ENCODE peak calls at places on chromosomes 5 and 9, in six cellular contexts. G is stimulated activated CD4-positive, alpha-beta T cell treated with anti-CD3 and anti-CD28 coated beads, TNF-alpha, amount 100 ng/mL, for 24 hours; L is NCI-H1105; W is COR-L47; V is foreskin fibroblast; H is SK-N-DZ. J is an unnamed sample.

GRCh38 chr9:114718801-114719221 is 36.8 kb upstream of the TEX48 start:
- DNase-seq in H (no peak), L (no peak), G (peak; percentile 87), W (no peak), V (no peak), J (peak; percentile 82)

GRCh38 chr9:95060916-95061315 is 256.6 kb downstream of the FANCC start:
- DNase-seq in V (no peak), L (no peak), W (no peak), H (no peak), G (no peak), J (no peak)

GRCh38 chr5:10674096-10674495 is 86.9 kb downstream of the DAP start:
- DNase-seq in V (no peak), L (no peak), W (no peak), H (no peak), G (no peak), J (no peak)

GRCh38 chr9:75878461-75878860 is 12.0 kb upstream of the PCSK5 start:
- DNase-seq in W (no peak), H (no peak), V (no peak), G (no peak), L (no peak), J (no peak)

GRCh38 chr5:10856646-10857332 is 95.8 kb upstream of the DAP start:
- DNase-seq in L (peak; percentile 12), V (peak; percentile 72), W (no peak), H (peak; percentile 73), G (peak; percentile 3), J (no peak)

GRCh38 chr5:75412111-75412990 is 75.3 kb downstream of the HMGCR start:
- DNase-seq in W (no peak), H (no peak), V (no peak), L (no peak), G (no peak), J (no peak)

GRCh38 chr9:105296889-105297288 is 52.4 kb downstream of the SLC44A1 start:
- DNase-seq in L (no peak), G (no peak), W (no peak), H (no peak), V (peak; percentile 94), J (no peak)

GRCh38 chr5:74040065-74040551 is 414.1 kb downstream of the ARHGEF28 start:
- DNase-seq in L (no peak), V (peak; percentile 84), W (peak; percentile 53), G (no peak), H (no peak), J (no peak)

GRCh38 chr5:111748304-111748763 is 8.7 kb downstream of the NREP start:
- DNase-seq in L (no peak), V (peak; percentile 94), W (no peak), H (no peak), G (no peak), J (no peak)

GRCh38 chr5:76046761-76047160 is 36.4 kb upstream of the SV2C start:
- DNase-seq in G (no peak), W (no peak), H (no peak), V (no peak), L (no peak), J (no peak)

GRCh38 chr9:110580850-110581249 is 1.3 kb upstream of the SVEP1 start:
- DNase-seq in L (no peak), V (peak; percentile 58), G (no peak), W (no peak), H (no peak), J (no peak)

GRCh38 chr5:40220260-40220659 is 459.5 kb upstream of the PTGER4 start:
- DNase-seq in V (peak; percentile 20), W (no peak), L (no peak), H (no peak), G (no peak), J (no peak)

GRCh38 chr5:172525633-172526360 is 71.5 kb upstream of the SH3PXD2B start:
- DNase-seq in G (no peak), L (no peak), H (no peak), W (no peak), V (no peak), J (peak; percentile 13)

GRCh38 chr9:98185611-98186171 is 6.7 kb downstream of the CORO2A start:
- DNase-seq in W (no peak), G (no peak), L (no peak), V (no peak), H (no peak), J (no peak)

GRCh38 chr5:180379355-180380070 is 26.4 kb upstream of the GFPT2 start:
- DNase-seq in G (no peak), H (no peak), V (no peak), L (no peak), W (no peak), J (no peak)

GRCh38 chr9:131254107-131254491 is 22.2 kb downstream of the FAM78A start:
- DNase-seq in W (no peak), H (no peak), L (no peak), G (no peak), V (no peak), J (no peak)

GRCh38 chr9:134925011-134925511 is 7.3 kb upstream of the FCN1 start:
- DNase-seq in W (no peak), G (no peak), L (no peak), H (no peak), V (no peak), J (no peak)

GRCh38 chr5:81513982-81514381 is 120.0 kb upstream of the ACOT12 start:
- DNase-seq in H (no peak), G (no peak), V (no peak), L (no peak), W (peak; percentile 8), J (no peak)